ENCODE peak calls at places on chromosome 10, in ten cellular contexts. A is hypothalamus; E is NCI-H774; R is activated naive CD8-positive, alpha-beta T cell treated with anti-CD3 and anti-CD28 coated beads for 36 hours; J is foreskin fibroblast; C is stimulated activated CD8-positive, alpha-beta memory T cell treated with anti-CD3 and anti-CD28 coated beads, Interleukin-4, amount 100 ng/mL, for 48 hours; W is activated CD4-positive, alpha-beta T cell treated with anti-CD3 and anti-CD28 coated beads, Interleukin-2, amount 50 U/mL, for 1 hour; D is CD4-positive, alpha-beta T cell; I is HEK293T; H is epithelial cell of proximal tubule. L is an unnamed sample.

GRCh38 chr10:94607111-94607510 is 61.5 kb downstream of the HELLS start:
- DNase-seq in A (no peak), D (no peak), J (no peak), R (no peak), C (no peak), E (no peak), W (no peak), I (no peak), H (no peak), L (no peak)

GRCh38 chr10:35567951-35568350 is 37.2 kb upstream of the GJD4 start:
- DNase-seq in H (no peak), R (no peak), A (no peak), D (no peak), I (no peak), J (no peak), E (no peak), W (no peak), C (no peak), L (no peak)

GRCh38 chr10:11813855-11814557 is 9.2 kb upstream of the PROSER2 start:
- DNase-seq in A (no peak), H (no peak), J (no peak), I (no peak), D (no peak), W (no peak), R (no peak), C (no peak), E (no peak), L (no peak)

GRCh38 chr10:49744924-49745605 is 17.1 kb downstream of the OGDHL start:
- DNase-seq in A (no peak), R (no peak), J (no peak), C (no peak), I (no peak), E (no peak), W (no peak), D (no peak), H (no peak), L (no peak)

GRCh38 chr10:33734393-33735110 is 400.1 kb upstream of the NRP1 start:
- DNase-seq in C (no peak), I (no peak), E (no peak), A (no peak), D (no peak), W (no peak), H (no peak), R (no peak), J (peak; percentile 17), L (no peak)

GRCh38 chr10:26367771-26368170 is 70.4 kb upstream of the APBB1IP start:
- DNase-seq in C (peak; percentile 58), R (peak; percentile 1), J (no peak), H (peak; percentile 43), W (peak; percentile 36), E (no peak), D (peak; percentile 36), A (no peak), I (peak; percentile 53), L (no peak)

GRCh38 chr10:107616463-107617131 is 452.1 kb upstream of the SORCS1 start:
- DNase-seq in C (no peak), I (no peak), E (no peak), H (peak; percentile 29), A (no peak), J (peak; percentile 94), D (no peak), R (no peak), W (no peak), L (no peak)

GRCh38 chr10:124063736-124064135 is 29.7 kb downstream of the CHST15 start:
- DNase-seq in W (no peak), I (no peak), C (no peak), H (no peak), A (no peak), E (no peak), R (no peak), D (no peak), J (peak; percentile 82), L (no peak)

L was measured in vagina.